ENCODE peak calls at places on chromosomes 3 and 15, in seven cellular contexts. One of them, this sample, is unnamed. For H3K9me3 and H3K27me3, the result is how much of the 10 kb centered on the place peaks cover.

GRCh38 chr3:124878561-124879394 is 8.4 kb downstream of the ITGB5 start:
- DNase-seq in left ventricle myocardium inferior: no peak
- DNase-seq in sigmoid colon: peak
- DNase-seq in aorta: peak
- DNase-seq in H9: no peak
- DNase-seq in AG04450: peak
- DNase-seq in cardiac muscle cell: peak
- DNase-seq in this sample: no peak

GRCh38 chr3:172512363-172512762 is 10.9 kb downstream of the TNFSF10 start:
- DNase-seq in left ventricle myocardium inferior: peak
- DNase-seq in sigmoid colon: peak
- DNase-seq in aorta: peak
- DNase-seq in H9: no peak
- DNase-seq in AG04450: no peak
- DNase-seq in cardiac muscle cell: peak
- DNase-seq in this sample: peak

GRCh38 chr3:3027976-3028567 is 82.1 kb downstream of the IL5RA start:
- DNase-seq in left ventricle myocardium inferior: no peak
- DNase-seq in sigmoid colon: no peak
- DNase-seq in aorta: no peak
- DNase-seq in H9: no peak
- DNase-seq in AG04450: no peak
- DNase-seq in cardiac muscle cell: no peak
- DNase-seq in this sample: no peak

GRCh38 chr3:21142949-21143348 is 608.1 kb downstream of the ZNF385D start:
- DNase-seq in left ventricle myocardium inferior: no peak
- DNase-seq in sigmoid colon: no peak
- DNase-seq in aorta: no peak
- DNase-seq in H9: no peak
- DNase-seq in AG04450: no peak
- DNase-seq in cardiac muscle cell: no peak
- DNase-seq in this sample: no peak

GRCh38 chr3:196270499-196270898 is 17.0 kb downstream of the PCYT1A start:
- DNase-seq in left ventricle myocardium inferior: no peak
- DNase-seq in sigmoid colon: no peak
- DNase-seq in aorta: no peak
- DNase-seq in H9: no peak
- DNase-seq in AG04450: no peak
- DNase-seq in cardiac muscle cell: no peak
- DNase-seq in this sample: no peak

GRCh38 chr15:32738677-32739076 is 20.9 kb downstream of the GREM1 start:
- DNase-seq in left ventricle myocardium inferior: no peak
- DNase-seq in sigmoid colon: no peak
- DNase-seq in aorta: no peak
- DNase-seq in H9: no peak
- DNase-seq in AG04450: no peak
- DNase-seq in cardiac muscle cell: no peak
- DNase-seq in this sample: no peak

GRCh38 chr3:42490243-42490642 is 12.2 kb upstream of the VIPR1 start:
- DNase-seq in left ventricle myocardium inferior: peak
- DNase-seq in sigmoid colon: peak
- DNase-seq in aorta: peak
- DNase-seq in H9: peak
- DNase-seq in AG04450: no peak
- DNase-seq in cardiac muscle cell: peak
- DNase-seq in this sample: peak

GRCh38 chr3:184011937-184012889 is 5.5 kb downstream of the ABCC5 start:
- DNase-seq in left ventricle myocardium inferior: no peak
- DNase-seq in sigmoid colon: no peak
- DNase-seq in aorta: no peak
- DNase-seq in H9: no peak
- DNase-seq in AG04450: no peak
- DNase-seq in cardiac muscle cell: no peak
- DNase-seq in this sample: no peak

GRCh38 chr3:146187334-146187950 is 26.5 kb upstream of the PLOD2 start:
- DNase-seq in left ventricle myocardium inferior: no peak
- DNase-seq in sigmoid colon: no peak
- DNase-seq in aorta: no peak
- DNase-seq in H9: no peak
- DNase-seq in AG04450: no peak
- DNase-seq in cardiac muscle cell: peak
- DNase-seq in this sample: no peak

GRCh38 chr15:39728844-39729243 is 53.8 kb downstream of the FSIP1 start:
- DNase-seq in left ventricle myocardium inferior: no peak
- DNase-seq in sigmoid colon: no peak
- DNase-seq in aorta: no peak
- DNase-seq in H9: no peak
- DNase-seq in AG04450: no peak
- DNase-seq in cardiac muscle cell: peak
- DNase-seq in this sample: no peak

GRCh38 chr3:152011812-152012735 is 138.6 kb downstream of the SUCNR1 start:
- DNase-seq in left ventricle myocardium inferior: no peak
- DNase-seq in sigmoid colon: no peak
- DNase-seq in aorta: no peak
- DNase-seq in H9: no peak
- DNase-seq in AG04450: no peak
- DNase-seq in cardiac muscle cell: no peak
- DNase-seq in this sample: no peak

GRCh38 chr15:85125056-85125661 is 143.5 kb downstream of the PDE8A start:
- DNase-seq in left ventricle myocardium inferior: no peak
- DNase-seq in sigmoid colon: no peak
- DNase-seq in aorta: no peak
- DNase-seq in H9: peak
- DNase-seq in AG04450: no peak
- DNase-seq in cardiac muscle cell: peak
- DNase-seq in this sample: no peak

GRCh38 chr3:21942328-21942727 is 191.3 kb upstream of the ZNF385D start:
- DNase-seq in left ventricle myocardium inferior: no peak
- DNase-seq in sigmoid colon: no peak
- DNase-seq in aorta: no peak
- DNase-seq in H9: no peak
- DNase-seq in AG04450: peak
- DNase-seq in cardiac muscle cell: peak
- DNase-seq in this sample: no peak

GRCh38 chr15:88419830-88420229 is 47.4 kb downstream of the MRPL46 start:
- DNase-seq in left ventricle myocardium inferior: no peak
- DNase-seq in sigmoid colon: no peak
- DNase-seq in aorta: no peak
- DNase-seq in H9: no peak
- DNase-seq in AG04450: peak
- DNase-seq in cardiac muscle cell: no peak
- DNase-seq in this sample: no peak

GRCh38 chr3:60594025-60594424 is 657.2 kb downstream of the FHIT start:
- DNase-seq in left ventricle myocardium inferior: peak
- DNase-seq in sigmoid colon: peak
- DNase-seq in aorta: peak
- DNase-seq in H9: no peak
- DNase-seq in AG04450: peak
- DNase-seq in cardiac muscle cell: peak
- DNase-seq in this sample: peak

GRCh38 chr3:143158549-143158988 is 39.0 kb downstream of the CHST2 start:
- DNase-seq in left ventricle myocardium inferior: no peak
- DNase-seq in sigmoid colon: no peak
- DNase-seq in aorta: no peak
- DNase-seq in H9: no peak
- DNase-seq in AG04450: no peak
- DNase-seq in cardiac muscle cell: peak
- DNase-seq in this sample: no peak

GRCh38 chr3:102936511-102936910 is 501.7 kb downstream of the ZPLD1 start:
- DNase-seq in left ventricle myocardium inferior: no peak
- DNase-seq in sigmoid colon: no peak
- DNase-seq in aorta: no peak
- DNase-seq in H9: no peak
- DNase-seq in AG04450: no peak
- DNase-seq in cardiac muscle cell: no peak
- DNase-seq in this sample: no peak

GRCh38 chr3:122961146-122961545 is 66.4 kb downstream of the SEMA5B start:
- DNase-seq in left ventricle myocardium inferior: no peak
- DNase-seq in sigmoid colon: no peak
- DNase-seq in aorta: no peak
- DNase-seq in H9: no peak
- DNase-seq in AG04450: no peak
- DNase-seq in cardiac muscle cell: peak
- DNase-seq in this sample: no peak

GRCh38 chr3:45939341-45939771 is 3.9 kb upstream of the CXCR6 start:
- DNase-seq in left ventricle myocardium inferior: no peak
- DNase-seq in sigmoid colon: no peak
- DNase-seq in aorta: peak
- DNase-seq in H9: no peak
- DNase-seq in AG04450: no peak
- DNase-seq in cardiac muscle cell: no peak
- DNase-seq in this sample: no peak

DNA sequence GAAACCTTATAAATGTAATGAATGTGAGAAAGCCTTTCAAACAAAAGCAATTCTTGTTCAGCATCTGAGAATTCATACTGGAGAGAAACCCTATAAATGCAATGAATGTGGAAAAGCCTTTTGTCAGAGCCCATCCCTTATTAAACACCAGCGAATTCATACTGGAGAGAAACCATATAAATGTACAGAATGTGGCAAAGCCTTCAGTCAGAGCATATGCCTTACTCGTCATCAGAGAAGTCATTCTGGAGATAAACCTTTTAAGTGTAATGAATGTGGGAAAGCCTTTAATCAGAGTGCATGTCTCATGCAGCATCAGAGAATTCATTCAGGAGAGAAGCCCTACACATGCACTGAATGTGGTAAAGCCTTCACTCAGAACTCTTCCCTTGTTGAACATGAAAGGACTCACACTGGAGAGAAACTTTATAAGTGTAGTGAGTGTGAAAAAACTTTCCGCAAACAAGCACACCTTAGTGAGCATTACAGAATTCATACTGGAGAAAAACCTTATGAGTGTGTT is 5.3 kb downstream of the ZNF501 start:
- DNase-seq in left ventricle myocardium inferior: no peak
- DNase-seq in sigmoid colon: no peak
- DNase-seq in aorta: no peak
- DNase-seq in H9: no peak
- DNase-seq in AG04450: no peak
- DNase-seq in cardiac muscle cell: no peak
- DNase-seq in this sample: no peak
- H3K9me3 ChIP-seq in left ventricle myocardium inferior: half or more
- H3K9me3 ChIP-seq in sigmoid colon: half or more
- H3K9me3 ChIP-seq in aorta: under half
- H3K9me3 ChIP-seq in H9: half or more
- H3K9me3 ChIP-seq in AG04450: under half
- H3K9me3 ChIP-seq in cardiac muscle cell: under half
- H3K9me3 ChIP-seq in this sample: half or more

DNA sequence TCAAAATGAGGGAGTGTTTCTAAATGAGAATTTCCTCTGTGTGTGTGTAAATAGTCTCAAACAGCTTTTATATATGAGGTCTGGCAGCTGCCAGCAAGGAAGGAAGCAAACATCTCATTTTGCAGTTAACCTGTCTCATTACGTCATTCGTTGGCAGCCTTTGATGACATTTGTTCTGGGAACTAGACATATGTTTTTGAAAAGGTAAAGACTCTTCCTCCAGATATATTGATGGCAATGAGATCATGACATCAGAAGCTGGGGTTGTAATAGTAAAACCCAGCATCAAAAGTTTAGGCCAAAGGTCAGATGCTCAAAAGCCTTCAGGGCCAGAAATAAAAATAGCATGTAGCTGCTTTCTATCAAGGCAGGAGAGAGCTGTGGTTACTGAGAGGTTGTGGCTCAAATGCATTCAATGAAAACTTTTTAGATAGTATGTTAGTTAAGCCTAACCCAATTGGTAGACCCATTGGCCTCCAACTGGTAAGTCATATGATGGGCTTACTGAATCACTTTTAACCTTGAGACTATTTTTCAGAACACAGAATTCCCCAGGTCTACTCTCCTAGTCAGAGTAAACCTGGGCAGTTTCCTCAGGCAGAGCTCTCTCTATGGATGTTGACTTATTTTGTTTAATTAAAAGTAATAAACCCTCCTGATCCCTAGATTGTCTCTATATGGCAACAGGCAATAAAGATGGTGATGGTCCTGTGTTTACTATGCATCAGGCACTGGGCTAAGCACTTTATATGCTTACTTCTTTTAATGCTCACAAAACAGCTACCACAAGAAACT is 386.5 kb upstream of the CFAP20DC start:
- DNase-seq in left ventricle myocardium inferior: no peak
- DNase-seq in sigmoid colon: no peak
- DNase-seq in aorta: no peak
- DNase-seq in H9: no peak
- DNase-seq in AG04450: no peak
- DNase-seq in cardiac muscle cell: no peak
- DNase-seq in this sample: no peak
- H3K27me3 ChIP-seq in left ventricle myocardium inferior: under half
- H3K27me3 ChIP-seq in sigmoid colon: under half
- H3K27me3 ChIP-seq in aorta: under half
- H3K27me3 ChIP-seq in H9: under half
- H3K27me3 ChIP-seq in AG04450: under half
- H3K27me3 ChIP-seq in cardiac muscle cell: under half
- H3K27me3 ChIP-seq in this sample: under half

GRCh38 chr15:42760759-42761158 is 23.8 kb upstream of the CDAN1 start:
- DNase-seq in left ventricle myocardium inferior: no peak
- DNase-seq in sigmoid colon: no peak
- DNase-seq in aorta: no peak
- DNase-seq in H9: no peak
- DNase-seq in AG04450: no peak
- DNase-seq in cardiac muscle cell: no peak
- DNase-seq in this sample: no peak

DNA sequence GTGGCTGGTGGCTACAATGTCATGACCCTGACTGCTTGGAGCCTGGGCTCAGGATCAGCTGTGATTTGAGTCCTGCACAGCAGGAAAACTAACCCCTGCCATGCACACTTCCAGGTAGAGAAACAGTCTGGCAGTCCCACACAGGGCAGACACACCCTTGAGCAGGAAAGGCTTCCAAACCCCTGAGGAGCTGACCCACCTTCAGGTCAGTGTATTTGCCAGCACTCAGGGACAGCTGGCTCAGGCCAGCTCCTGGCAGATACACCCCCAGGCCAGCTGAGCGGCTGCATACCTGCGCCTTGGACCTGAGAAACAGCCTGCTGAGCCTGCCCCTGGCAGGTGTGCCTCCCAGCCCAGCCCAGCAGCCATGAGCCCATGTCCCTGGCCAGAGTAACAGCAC is 22.2 kb upstream of the CDAN1 start:
- DNase-seq in left ventricle myocardium inferior: no peak
- DNase-seq in sigmoid colon: no peak
- DNase-seq in aorta: no peak
- DNase-seq in H9: no peak
- DNase-seq in AG04450: no peak
- DNase-seq in cardiac muscle cell: no peak
- DNase-seq in this sample: no peak
- H3K9me3 ChIP-seq in left ventricle myocardium inferior: under half
- H3K9me3 ChIP-seq in sigmoid colon: under half
- H3K9me3 ChIP-seq in aorta: under half
- H3K9me3 ChIP-seq in H9: under half
- H3K9me3 ChIP-seq in AG04450: under half
- H3K9me3 ChIP-seq in cardiac muscle cell: under half
- H3K9me3 ChIP-seq in this sample: under half

DNA sequence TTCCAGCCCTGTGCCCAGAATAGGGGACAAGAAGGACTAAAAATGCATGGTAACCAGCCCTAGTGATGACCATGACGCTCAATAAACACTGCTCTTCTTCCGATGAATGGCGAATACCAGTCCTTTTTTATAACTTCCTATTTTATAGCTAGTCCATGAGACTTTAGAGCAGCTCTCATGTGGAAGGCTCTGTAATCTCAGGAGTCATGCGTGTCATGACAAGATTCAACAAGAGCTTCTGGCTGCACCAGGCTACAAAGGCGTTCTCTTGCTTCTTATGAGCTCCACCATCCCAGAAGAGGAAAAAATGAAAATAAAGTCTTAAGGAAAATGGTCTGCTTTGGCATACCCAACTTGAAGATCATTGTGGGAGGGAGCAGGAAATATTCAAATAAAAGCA is 141.0 kb downstream of the TMCO5A start:
- DNase-seq in left ventricle myocardium inferior: no peak
- DNase-seq in sigmoid colon: no peak
- DNase-seq in aorta: no peak
- DNase-seq in H9: no peak
- DNase-seq in AG04450: no peak
- DNase-seq in cardiac muscle cell: no peak
- DNase-seq in this sample: no peak
- H3K27me3 ChIP-seq in left ventricle myocardium inferior: under half
- H3K27me3 ChIP-seq in sigmoid colon: under half
- H3K27me3 ChIP-seq in aorta: under half
- H3K27me3 ChIP-seq in H9: under half
- H3K27me3 ChIP-seq in AG04450: under half
- H3K27me3 ChIP-seq in cardiac muscle cell: under half
- H3K27me3 ChIP-seq in this sample: under half

This sample was measured in lower lobe of right lung.